ENCODE peak calls at places on chromosomes 11 and 22, in nine cellular contexts. K is CD8-positive, alpha-beta T cell; W is GM23248; F is mesenchymal stem cell; I is effector memory CD4-positive, alpha-beta T cell; U is PC-9; Q is IMR-90; V is OCI-LY7; Z is left lung. O is an unnamed sample.

GRCh38 chr11:110909331-110909730 is 197.1 kb upstream of the ARHGAP20 start:
- DNase-seq in K (no peak), W (no peak), F (no peak), I (no peak), U (no peak), Q (no peak), V (no peak), Z (no peak), O (no peak)

GRCh38 chr22:34776827-34777226 is 289.1 kb upstream of the ISX start:
- DNase-seq in K (no peak), W (no peak), F (no peak), I (no peak), U (no peak), Q (no peak), V (no peak), Z (no peak), O (no peak)

GRCh38 chr11:121063728-121064127 is 37.3 kb upstream of the TECTA start:
- DNase-seq in K (no peak), W (no peak), F (no peak), I (no peak), U (no peak), Q (no peak), V (peak; percentile 9), Z (no peak), O (no peak)

GRCh38 chr11:120061036-120061760 is 76.7 kb downstream of the TRIM29 start:
- DNase-seq in K (no peak), W (peak; percentile 16), F (no peak), I (no peak), U (no peak), Q (no peak), V (no peak), Z (no peak), O (no peak)

GRCh38 chr11:102017029-102017428 is 30.2 kb upstream of the CFAP300 start:
- DNase-seq in K (no peak), W (peak; percentile 5), F (no peak), I (no peak), U (no peak), Q (no peak), V (no peak), Z (no peak), O (no peak)

GRCh38 chr11:2926611-2927492 is 2.4 kb downstream of the PHLDA2 start:
- DNase-seq in K (no peak), W (no peak), F (no peak), I (no peak), U (no peak), Q (no peak), V (no peak), Z (peak; percentile 27), O (no peak)

GRCh38 chr11:8317164-8317563 is 53.5 kb upstream of the LMO1 start:
- DNase-seq in K (no peak), W (peak; percentile 13), F (no peak), I (no peak), U (no peak), Q (peak; percentile 5), V (no peak), Z (peak; percentile 10), O (no peak)

GRCh38 chr11:118530683-118531596 is at the start of gene TMEM25:
- DNase-seq in K (peak; percentile 76), W (peak; percentile 64), F (peak; percentile 64), I (peak; percentile 51), U (peak; percentile 67), Q (peak; percentile 32), V (peak; percentile 82), Z (peak; percentile 72), O (peak; percentile 66)

GRCh38 chr22:29079218-29079901 is 6.5 kb downstream of the KREMEN1 start:
- DNase-seq in K (no peak), W (peak; percentile 27), F (no peak), I (no peak), U (no peak), Q (no peak), V (no peak), Z (no peak), O (no peak)

GRCh38 chr11:47186076-47186936 is at the start of gene PACSIN3:
- DNase-seq in K (peak; percentile 34), W (peak; percentile 60), F (peak; percentile 71), I (peak; percentile 40), U (peak; percentile 64), Q (peak; percentile 19), V (no peak), Z (no peak), O (peak; percentile 22)

GRCh38 chr22:43587574-43587973 is 175.8 kb downstream of the MPPED1 start:
- DNase-seq in K (no peak), W (peak; percentile 6), F (no peak), I (no peak), U (no peak), Q (peak; percentile 24), V (no peak), Z (no peak), O (no peak)

GRCh38 chr22:44663256-44663999 is 38.6 kb upstream of the PRR5 start:
- DNase-seq in K (no peak), W (no peak), F (no peak), I (no peak), U (no peak), Q (no peak), V (no peak), Z (no peak), O (no peak)

GRCh38 chr11:63889344-63889743 is 27.6 kb downstream of the RCOR2 start:
- DNase-seq in K (no peak), W (no peak), F (no peak), I (no peak), U (peak; percentile 46), Q (no peak), V (no peak), Z (no peak), O (no peak)

GRCh38 chr11:63892233-63892632 is 24.7 kb downstream of the RCOR2 start:
- DNase-seq in K (no peak), W (peak; percentile 46), F (peak; percentile 76), I (no peak), U (no peak), Q (peak; percentile 57), V (no peak), Z (no peak), O (no peak)

GRCh38 chr11:63887600-63887999 is 29.4 kb downstream of the RCOR2 start:
- DNase-seq in K (no peak), W (no peak), F (no peak), I (no peak), U (no peak), Q (no peak), V (no peak), Z (no peak), O (no peak)

GRCh38 chr11:63888170-63889086 is 28.5 kb downstream of the RCOR2 start:
- DNase-seq in K (peak; percentile 73), W (peak; percentile 78), F (peak; percentile 76), I (peak; percentile 65), U (peak; percentile 76), Q (peak; percentile 52), V (peak; percentile 82), Z (peak; percentile 79), O (peak; percentile 70)

DNA sequence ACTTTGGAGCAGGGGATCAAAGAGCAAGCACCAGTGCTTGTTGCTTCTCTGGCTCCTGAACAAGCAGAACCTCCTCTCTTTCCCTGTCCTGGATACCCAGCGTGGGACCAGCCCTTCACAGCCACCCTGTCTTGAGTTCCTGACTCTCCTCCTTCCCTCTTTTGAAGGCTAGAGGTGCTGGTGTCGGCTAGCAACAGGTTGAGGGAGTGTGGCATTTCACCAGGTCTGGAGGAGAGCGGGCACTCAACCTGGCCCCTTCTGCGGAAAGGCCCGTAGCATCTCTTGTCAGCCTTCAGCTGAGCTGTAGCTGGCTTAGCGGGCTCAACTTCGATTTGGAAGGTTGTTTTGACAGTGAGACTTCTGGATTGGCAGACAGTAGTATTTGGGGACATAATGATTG is 26.6 kb downstream of the RCOR2 start:
- DNase-seq in K (no peak), W (no peak), F (no peak), I (no peak), U (no peak), Q (no peak), V (no peak), Z (no peak), O (no peak)
- H3K27ac ChIP-seq in K (no peak overlapping the region), W (no peak overlapping the region), F (no peak overlapping the region), I (no peak overlapping the region), U (peak overlapping the region; percentile 95), Q (no peak overlapping the region), V (no peak overlapping the region), Z (no peak overlapping the region), O (no peak overlapping the region)

GRCh38 chr11:13209379-13209778 is 68.2 kb upstream of the BMAL1 start:
- DNase-seq in K (no peak), W (no peak), F (no peak), I (no peak), U (no peak), Q (no peak), V (no peak), Z (no peak), O (no peak)
- H3K4me1 ChIP-seq in K (peaks cover 7% of the 10 kb centered on the region), W (peaks cover 24% of the 10 kb centered on the region), F (peaks cover 10% of the 10 kb centered on the region), I (peaks cover 16% of the 10 kb centered on the region), U (peaks cover 52% of the 10 kb centered on the region), Q (peaks cover 13% of the 10 kb centered on the region), V (no peaks in the 10 kb centered on the region), Z (no peaks in the 10 kb centered on the region), O (peaks cover 10% of the 10 kb centered on the region)

DNA sequence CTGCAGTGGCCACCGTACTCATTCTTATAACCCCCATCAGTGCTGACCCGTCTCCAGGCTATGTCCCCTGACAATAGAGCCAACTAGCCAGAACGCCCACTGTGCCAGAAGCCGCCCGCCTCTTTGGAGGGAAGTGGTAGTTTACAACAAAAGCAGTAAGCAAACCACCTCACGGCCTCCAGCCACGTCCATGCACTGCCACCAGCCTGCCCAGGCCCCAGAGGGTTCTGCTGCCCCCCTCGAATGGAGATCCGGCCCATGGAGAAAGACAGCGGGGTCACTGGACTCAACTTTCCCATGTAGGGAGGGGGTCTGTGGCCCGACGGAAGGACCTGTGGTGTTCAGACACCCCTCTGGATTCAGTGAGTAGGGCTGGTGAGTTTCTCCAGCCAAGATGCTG is 340.3 kb downstream of the CTTN start:
- DNase-seq in K (no peak), W (no peak), F (no peak), I (no peak), U (no peak), Q (no peak), V (no peak), Z (no peak), O (no peak)
- H3K9me3 ChIP-seq in K (no peaks in the 10 kb centered on the region), W (no peaks in the 10 kb centered on the region), F (no peaks in the 10 kb centered on the region), I (no peaks in the 10 kb centered on the region), U (no peaks in the 10 kb centered on the region), Q (no peaks in the 10 kb centered on the region), V (no peaks in the 10 kb centered on the region), Z (no peaks in the 10 kb centered on the region), O (no peaks in the 10 kb centered on the region)

DNA sequence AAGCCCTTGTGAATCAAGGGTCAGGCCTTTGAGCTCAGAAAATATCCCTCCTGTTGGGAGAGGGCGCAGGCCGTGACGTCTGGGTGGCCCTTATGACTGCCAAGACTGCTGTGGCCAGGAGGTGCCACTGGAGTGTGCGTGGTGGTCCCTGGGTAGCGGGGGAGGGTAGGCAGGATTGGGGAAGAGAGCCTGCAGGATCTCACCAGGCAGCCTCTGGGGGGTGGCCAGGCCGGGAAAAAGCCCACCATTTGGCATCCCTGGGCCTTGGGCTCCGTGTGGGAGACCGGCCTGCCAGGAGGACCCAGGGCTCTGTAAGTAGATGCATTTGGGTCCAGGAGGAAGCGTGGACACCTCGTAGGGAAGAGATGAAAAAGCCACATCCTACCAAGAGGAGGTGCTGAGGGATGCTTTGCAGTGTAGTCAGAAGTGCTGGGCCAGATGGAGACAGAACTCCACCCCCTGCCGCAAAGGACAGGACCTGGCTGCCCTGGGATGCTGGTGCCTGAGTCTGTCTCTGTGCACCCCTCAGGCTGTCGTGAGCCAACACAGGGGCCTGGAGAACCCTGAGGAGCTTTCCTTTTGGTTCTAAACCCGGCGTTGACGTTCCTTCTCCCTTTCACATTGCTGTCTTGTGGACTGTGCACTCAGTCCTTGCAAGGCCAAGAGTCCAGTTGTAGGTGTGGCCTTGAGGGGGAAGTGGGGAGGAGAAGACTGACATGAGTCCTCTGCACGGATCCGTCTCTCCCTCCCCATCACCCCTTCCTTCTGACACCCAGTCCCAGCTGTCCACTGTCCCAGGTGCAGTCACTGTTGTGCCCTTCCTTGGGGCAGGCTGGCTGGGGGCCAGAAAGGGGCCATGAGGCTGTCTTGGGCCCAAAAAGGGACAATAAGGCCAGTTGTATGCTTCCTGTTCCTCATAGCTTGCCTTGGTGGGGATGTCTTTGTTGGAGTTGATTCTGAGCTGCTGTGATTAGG is 12.7 kb upstream of the MIEF1 start:
- DNase-seq in K (no peak), W (no peak), F (no peak), I (no peak), U (no peak), Q (no peak), V (no peak), Z (no peak), O (no peak)
- H3K27ac ChIP-seq in K (no peak overlapping the region), W (no peak overlapping the region), F (no peak overlapping the region), I (no peak overlapping the region), U (no peak overlapping the region), Q (no peak overlapping the region), V (peak overlapping the region; percentile 21), Z (no peak overlapping the region), O (no peak overlapping the region)